ENCODE peak calls at places on chromosomes 6 and 20, in six cellular contexts. One of them, this sample, is unnamed.

GRCh38 chr6:90370493-90370959 is 73.9 kb upstream of the BACH2 start:
- DNase-seq in NB4: no peak
- DNase-seq in prostate gland: no peak
- DNase-seq in lower leg skin: no peak
- DNase-seq in uterus: no peak
- DNase-seq in HCT116: no peak
- DNase-seq in this sample: no peak

GRCh38 chr6:161444966-161445799 is 171.3 kb upstream of the AGPAT4 start:
- DNase-seq in prostate gland: no peak
- DNase-seq in NB4: no peak
- DNase-seq in HCT116: no peak
- DNase-seq in uterus: no peak
- DNase-seq in lower leg skin: peak; percentile 79
- DNase-seq in this sample: no peak

GRCh38 chr6:13005994-13006393 is 289.4 kb downstream of the PHACTR1 start:
- DNase-seq in uterus: no peak
- DNase-seq in prostate gland: no peak
- DNase-seq in lower leg skin: no peak
- DNase-seq in HCT116: no peak
- DNase-seq in NB4: no peak
- DNase-seq in this sample: no peak

GRCh38 chr6:18264338-18265098 is at the start of gene DEK:
- DNase-seq in uterus: peak; percentile 88
- DNase-seq in lower leg skin: peak; percentile 97
- DNase-seq in NB4: peak; percentile 92
- DNase-seq in prostate gland: peak; percentile 85
- DNase-seq in HCT116: peak; percentile 58
- DNase-seq in this sample: peak; percentile 92

GRCh38 chr20:24616258-24617079 is 147.0 kb downstream of the SYNDIG1 start:
- DNase-seq in prostate gland: no peak
- DNase-seq in NB4: no peak
- DNase-seq in uterus: no peak
- DNase-seq in lower leg skin: peak; percentile 75
- DNase-seq in HCT116: no peak
- DNase-seq in this sample: no peak

GRCh38 chr6:17169291-17169690 is 67.4 kb downstream of the STMND1 start:
- DNase-seq in uterus: no peak
- DNase-seq in HCT116: no peak
- DNase-seq in lower leg skin: no peak
- DNase-seq in prostate gland: no peak
- DNase-seq in NB4: no peak
- DNase-seq in this sample: no peak

GRCh38 chr20:50210066-50210619 is 19.5 kb downstream of the CEBPB start:
- DNase-seq in NB4: no peak
- DNase-seq in uterus: no peak
- DNase-seq in prostate gland: no peak
- DNase-seq in lower leg skin: no peak
- DNase-seq in HCT116: no peak
- DNase-seq in this sample: no peak

GRCh38 chr20:10169752-10170151 is 48.9 kb upstream of the SNAP25 start:
- DNase-seq in prostate gland: no peak
- DNase-seq in uterus: no peak
- DNase-seq in lower leg skin: no peak
- DNase-seq in HCT116: no peak
- DNase-seq in NB4: no peak
- DNase-seq in this sample: no peak

GRCh38 chr6:55495277-55495676 is 83.7 kb downstream of the HMGCLL1 start:
- DNase-seq in NB4: no peak
- DNase-seq in HCT116: no peak
- DNase-seq in lower leg skin: no peak
- DNase-seq in prostate gland: no peak
- DNase-seq in uterus: no peak
- DNase-seq in this sample: no peak

GRCh38 chr20:45890077-45890996 is 671 bp downstream of the NEURL2 start:
- DNase-seq in prostate gland: peak; percentile 73
- DNase-seq in HCT116: no peak
- DNase-seq in NB4: no peak
- DNase-seq in lower leg skin: peak; percentile 96
- DNase-seq in uterus: peak; percentile 84
- DNase-seq in this sample: peak; percentile 93

GRCh38 chr20:61874421-61875068 is 191.1 kb downstream of the TAF4 start:
- DNase-seq in uterus: no peak
- DNase-seq in HCT116: peak; percentile 32
- DNase-seq in NB4: peak; percentile 48
- DNase-seq in lower leg skin: no peak
- DNase-seq in prostate gland: peak; percentile 74
- DNase-seq in this sample: no peak

GRCh38 chr6:52284460-52285173 is at the start of gene MCM3:
- DNase-seq in prostate gland: peak; percentile 98
- DNase-seq in NB4: peak; percentile 100
- DNase-seq in uterus: peak; percentile 97
- DNase-seq in lower leg skin: peak; percentile 99
- DNase-seq in HCT116: peak; percentile 99
- DNase-seq in this sample: peak; percentile 99
- TF ChIP-seq POLR2A in prostate gland: peak; percentile 17
- TF ChIP-seq POLR2A in NB4: peak; percentile 79
- TF ChIP-seq POLR2A in uterus: peak; percentile 43
- TF ChIP-seq POLR2A in lower leg skin: no peak
- TF ChIP-seq POLR2A in HCT116: no peak
- TF ChIP-seq POLR2A in this sample: no peak

DNA sequence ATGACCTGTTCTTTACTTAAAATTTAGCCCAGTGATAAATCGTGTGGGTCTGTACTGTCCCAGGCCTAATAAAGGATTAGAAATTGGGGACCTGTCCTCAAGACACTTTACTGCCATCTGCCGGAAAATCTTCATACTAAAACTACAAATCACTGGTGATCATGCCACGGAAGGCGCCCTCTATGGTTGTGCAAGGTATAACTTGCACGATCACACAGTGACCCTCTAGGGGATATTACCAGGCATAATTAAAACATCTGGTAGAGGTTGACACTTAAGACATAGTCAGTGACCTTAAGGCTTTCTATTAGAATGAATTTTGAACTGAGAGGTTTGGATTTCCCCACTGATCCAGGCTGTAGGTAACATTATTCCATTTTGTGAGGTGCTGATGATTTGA is 172.6 kb downstream of the BMP2 start:
- DNase-seq in prostate gland: no peak
- DNase-seq in HCT116: no peak
- DNase-seq in uterus: no peak
- DNase-seq in lower leg skin: no peak
- DNase-seq in NB4: peak; percentile 64
- DNase-seq in this sample: peak; percentile 18
- TF ChIP-seq CTCF in prostate gland: no peak
- TF ChIP-seq CTCF in HCT116: peak; percentile 31
- TF ChIP-seq CTCF in uterus: no peak
- TF ChIP-seq CTCF in lower leg skin: no peak
- TF ChIP-seq CTCF in NB4: peak; percentile 53
- TF ChIP-seq CTCF in this sample: no peak

DNA sequence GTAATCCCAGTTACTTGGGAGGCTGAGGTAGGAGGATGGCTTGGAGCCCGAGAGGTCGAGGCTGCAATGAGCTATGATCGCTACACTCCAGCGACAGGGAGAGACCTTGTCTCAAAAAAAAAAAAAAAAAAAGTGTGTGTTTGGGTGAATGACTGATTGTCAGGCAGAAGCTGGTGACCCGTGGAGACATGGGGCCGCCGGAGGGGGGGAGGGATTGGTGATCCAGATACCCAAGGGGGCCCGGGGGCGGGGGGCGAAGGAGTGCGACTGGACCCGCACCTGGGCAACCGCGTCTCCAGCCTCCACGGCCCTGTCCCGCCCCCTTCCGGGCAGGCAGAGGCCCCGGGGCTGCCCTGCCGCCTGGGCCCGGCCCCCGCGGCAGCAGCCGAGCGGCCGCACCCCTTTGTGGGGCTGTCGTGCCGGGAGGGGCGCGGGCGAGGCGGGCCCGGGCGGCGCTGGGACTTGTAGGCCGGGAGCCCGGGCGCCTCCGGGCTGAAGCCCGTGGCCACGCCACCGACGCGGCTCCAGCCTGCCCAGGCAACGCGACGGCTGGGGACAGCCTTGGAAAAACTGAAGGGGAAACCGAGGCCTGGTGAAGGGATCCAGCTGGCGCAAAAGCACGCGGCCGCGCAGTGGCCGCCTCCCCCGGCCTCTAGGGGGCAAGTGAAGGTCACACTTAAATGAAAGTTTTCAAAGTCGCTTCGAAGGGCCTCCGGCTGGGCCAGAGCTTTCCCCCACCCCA is 2.1 kb upstream of the RBM38 start:
- DNase-seq in HCT116: peak; percentile 26
- DNase-seq in uterus: peak; percentile 76
- DNase-seq in NB4: peak; percentile 93
- DNase-seq in lower leg skin: peak; percentile 95
- DNase-seq in prostate gland: peak; percentile 77
- DNase-seq in this sample: peak; percentile 80
- H3K4me3 ChIP-seq in HCT116: peak overlapping the region; percentile 35
- H3K4me3 ChIP-seq in uterus: peak overlapping the region; percentile 25
- H3K4me3 ChIP-seq in NB4: peak overlapping the region; percentile 21
- H3K4me3 ChIP-seq in lower leg skin: no peak overlapping the region
- H3K4me3 ChIP-seq in prostate gland: peak overlapping the region; percentile 20
- H3K4me3 ChIP-seq in this sample: peak overlapping the region; percentile 52

DNA sequence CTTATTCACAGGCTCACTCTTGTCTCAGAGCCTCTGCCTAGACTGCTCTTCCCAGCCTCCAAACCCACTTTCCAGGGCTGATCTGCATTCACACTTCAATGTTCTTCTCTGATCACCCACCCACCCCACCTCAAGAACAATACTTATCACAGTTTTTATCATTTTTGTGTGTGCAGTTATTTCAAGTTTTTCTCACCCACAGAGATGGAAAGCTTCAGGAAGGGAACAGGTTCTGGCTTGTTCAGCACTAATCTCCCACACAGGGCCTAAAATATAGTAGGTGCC is 160.9 kb downstream of the MRPL14 start:
- DNase-seq in HCT116: no peak
- DNase-seq in lower leg skin: no peak
- DNase-seq in NB4: no peak
- DNase-seq in prostate gland: no peak
- DNase-seq in uterus: no peak
- DNase-seq in this sample: no peak
- TF ChIP-seq POLR2A in HCT116: no peak
- TF ChIP-seq POLR2A in lower leg skin: no peak
- TF ChIP-seq POLR2A in NB4: no peak
- TF ChIP-seq POLR2A in prostate gland: no peak
- TF ChIP-seq POLR2A in uterus: no peak
- TF ChIP-seq POLR2A in this sample: no peak

DNA sequence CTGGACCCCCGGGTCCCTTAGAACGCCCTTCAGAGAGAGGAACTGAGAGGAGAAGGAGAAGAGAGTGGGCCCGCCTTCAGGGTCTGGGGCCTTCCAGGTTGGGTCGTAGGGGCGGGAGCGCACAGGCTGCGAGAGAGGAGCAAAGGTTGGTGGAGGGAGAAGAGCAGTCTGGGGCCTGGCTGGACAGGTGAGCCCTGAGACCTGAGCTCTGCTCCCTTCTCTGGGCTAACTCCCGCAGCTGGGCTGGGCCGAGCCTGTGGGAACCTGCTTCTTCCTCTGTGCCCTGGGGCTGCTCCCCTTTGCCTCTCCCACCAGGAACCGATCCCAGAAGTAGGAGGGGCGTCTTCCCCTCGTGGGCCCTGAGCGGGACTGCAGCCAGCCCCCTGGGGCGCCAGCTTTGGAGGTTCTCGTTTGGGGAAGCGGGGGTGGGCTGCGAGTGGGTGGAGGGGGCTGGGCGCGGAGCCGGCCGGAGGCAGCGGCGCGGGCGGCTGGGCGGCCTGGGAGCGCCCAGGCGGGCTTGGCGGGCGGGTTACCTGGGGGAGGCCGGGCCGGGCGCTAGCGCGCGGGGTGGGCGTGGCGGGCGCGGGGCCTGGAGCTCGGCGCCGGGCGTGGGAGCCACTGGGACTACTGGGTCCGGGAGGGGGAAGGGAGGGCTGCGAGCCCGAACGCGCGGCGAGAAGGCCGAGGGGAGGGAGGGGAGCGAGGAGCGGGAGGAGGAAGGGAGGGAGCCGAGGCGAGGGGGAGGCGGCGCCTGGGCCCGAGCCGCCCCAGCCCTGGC is at the start of gene DDR1:
- DNase-seq in uterus: peak; percentile 89
- DNase-seq in HCT116: no peak
- DNase-seq in lower leg skin: peak; percentile 96
- DNase-seq in NB4: peak; percentile 51
- DNase-seq in prostate gland: peak; percentile 89
- DNase-seq in this sample: peak; percentile 81
- TF ChIP-seq CTCF in uterus: no peak
- TF ChIP-seq CTCF in HCT116: no peak
- TF ChIP-seq CTCF in lower leg skin: no peak
- TF ChIP-seq CTCF in NB4: no peak
- TF ChIP-seq CTCF in prostate gland: no peak
- TF ChIP-seq CTCF in this sample: no peak

DNA sequence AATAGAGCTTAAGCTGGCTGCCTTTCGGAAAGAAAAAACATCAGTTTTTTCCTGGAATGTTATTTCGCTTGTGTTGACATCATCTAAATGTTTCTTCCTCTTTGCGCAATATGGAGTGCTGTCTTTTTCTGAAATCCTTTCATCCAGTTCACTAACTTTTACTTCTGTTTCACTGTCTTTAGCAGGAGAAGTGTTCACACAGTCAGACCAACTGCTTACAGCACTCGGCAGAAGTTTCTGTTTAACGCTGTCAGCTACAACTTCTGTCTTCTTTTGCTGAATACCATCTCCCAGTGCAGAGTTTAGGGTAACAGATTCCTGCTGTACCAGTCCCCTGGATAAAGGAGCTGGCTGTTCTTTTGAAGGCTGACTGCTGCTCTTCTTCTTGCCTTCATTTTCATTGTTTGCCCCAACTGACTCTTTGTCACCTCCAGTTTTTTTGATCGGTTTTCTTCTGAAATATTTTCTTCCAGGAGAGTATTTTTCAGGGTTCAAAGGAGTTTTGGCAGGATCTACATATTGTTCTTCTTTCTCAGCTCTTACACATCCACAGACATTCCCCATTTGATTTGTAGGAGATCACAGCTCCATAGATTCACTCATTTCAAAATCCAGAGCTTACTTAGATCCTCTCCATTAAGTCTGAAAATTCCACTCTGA is 50.0 kb upstream of the DST start:
- DNase-seq in prostate gland: no peak
- DNase-seq in lower leg skin: no peak
- DNase-seq in uterus: no peak
- DNase-seq in NB4: no peak
- DNase-seq in HCT116: no peak
- DNase-seq in this sample: no peak
- H3K4me3 ChIP-seq in prostate gland: no peak overlapping the region
- H3K4me3 ChIP-seq in lower leg skin: no peak overlapping the region
- H3K4me3 ChIP-seq in uterus: peak overlapping the region; percentile 11
- H3K4me3 ChIP-seq in NB4: no peak overlapping the region
- H3K4me3 ChIP-seq in HCT116: no peak overlapping the region
- H3K4me3 ChIP-seq in this sample: no peak overlapping the region